ENCODE peak calls at places on chromosome 4, in nine cellular contexts. W is epithelial cell of esophagus, B is GM06990, F is GM10248, L is type B pancreatic cell, Y is brain microvascular endothelial cell, S is GM23338, V is AG09309, T is body of pancreas. C is an unnamed sample.

GRCh38 chr4:111849726-111850284 is 295.4 kb upstream of the FAM241A start:
- DNase-seq in W (peak; percentile 54), F (no peak), S (no peak), V (no peak), L (no peak), Y (no peak), T (no peak), B (no peak), C (no peak)

GRCh38 chr4:188701952-188702351 is 562.7 kb downstream of the TRIML1 start:
- DNase-seq in T (no peak), W (no peak), Y (no peak), B (no peak), V (no peak), S (no peak), F (no peak), L (no peak), C (no peak)

GRCh38 chr4:88600129-88600849 is 8.0 kb downstream of the HERC3 start:
- DNase-seq in V (peak; percentile 85), W (peak; percentile 79), T (no peak), S (no peak), F (no peak), Y (peak; percentile 32), B (no peak), L (no peak), C (no peak)

GRCh38 chr4:5993876-5994811 is 24.1 kb downstream of the C4orf50 start:
- DNase-seq in S (no peak), W (no peak), B (no peak), L (no peak), F (no peak), T (no peak), V (no peak), Y (no peak), C (no peak)

GRCh38 chr4:169795585-169795984 is 37.8 kb upstream of the HPF1 start:
- DNase-seq in V (no peak), T (no peak), B (no peak), S (peak; percentile 24), L (no peak), W (peak; percentile 65), F (no peak), Y (no peak), C (no peak)

GRCh38 chr4:120557372-120557771 is 365.2 kb downstream of the PRDM5 start:
- DNase-seq in V (no peak), W (peak; percentile 11), L (no peak), F (no peak), Y (peak; percentile 38), S (no peak), T (no peak), B (no peak), C (no peak)

GRCh38 chr4:85114526-85114925 is 148.0 kb upstream of the WDFY3 start:
- DNase-seq in T (no peak), W (peak; percentile 36), B (no peak), Y (no peak), F (no peak), V (no peak), L (no peak), S (no peak), C (no peak)

GRCh38 chr4:183100827-183101226 is 1.8 kb downstream of the WWC2 start:
- DNase-seq in T (peak; percentile 35), L (no peak), V (no peak), W (peak; percentile 22), Y (no peak), S (no peak), F (no peak), B (no peak), C (no peak)

GRCh38 chr4:88242144-88242543 is 42.2 kb downstream of the PPM1K start:
- DNase-seq in W (peak; percentile 7), S (no peak), L (no peak), Y (no peak), F (no peak), T (no peak), V (no peak), B (no peak), C (no peak)

GRCh38 chr4:52659016-52659721 is at the start of gene USP46:
- DNase-seq in Y (peak; percentile 54), F (peak; percentile 92), T (peak; percentile 83), B (peak; percentile 84), W (peak; percentile 82), S (peak; percentile 79), V (no peak), L (peak; percentile 78), C (no peak)

GRCh38 chr4:47418147-47418546 is 45.4 kb downstream of the COMMD8 start:
- DNase-seq in V (no peak), S (no peak), W (no peak), T (no peak), L (no peak), B (no peak), F (no peak), Y (no peak), C (no peak)

GRCh38 chr4:165502919-165503907 is 124.4 kb downstream of the CPE start:
- DNase-seq in Y (peak; percentile 17), V (no peak), S (no peak), B (no peak), L (no peak), T (no peak), W (peak; percentile 47), F (peak; percentile 14), C (no peak)

GRCh38 chr4:155837203-155837796 is 28.8 kb downstream of the ASIC5 start:
- DNase-seq in W (no peak), V (no peak), Y (no peak), F (no peak), B (no peak), T (no peak), L (no peak), S (no peak), C (no peak)

GRCh38 chr4:176340871-176341685 is 21.3 kb downstream of the SPCS3 start:
- DNase-seq in L (no peak), W (peak; percentile 50), B (peak; percentile 30), T (no peak), S (peak; percentile 57), Y (peak; percentile 22), F (peak; percentile 28), V (no peak), C (no peak)

DNA sequence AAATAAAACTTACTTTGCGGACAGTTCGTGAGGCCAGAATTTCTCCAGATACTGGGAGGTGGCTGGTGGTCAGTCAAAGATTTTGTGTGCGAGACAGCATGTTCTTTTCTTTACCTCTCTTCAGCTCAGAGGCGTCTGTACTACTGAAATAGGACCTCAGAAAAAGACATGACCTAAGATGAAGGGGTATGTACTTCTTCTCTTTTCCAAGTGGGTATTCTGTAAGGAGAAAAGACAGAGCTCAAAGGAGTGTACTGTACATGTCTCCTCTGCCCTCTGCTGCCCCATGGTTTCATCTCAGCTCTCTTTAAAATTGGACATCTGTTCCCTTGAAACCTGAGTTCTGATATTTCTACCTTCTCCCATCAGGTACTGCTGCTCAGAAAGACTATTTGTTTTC is 38.1 kb downstream of the SEPTIN11 start:
- DNase-seq in V (no peak), L (no peak), W (no peak), S (no peak), F (no peak), Y (no peak), T (no peak), B (no peak), C (no peak)
- TF ChIP-seq CTCF in V (no peak), L (no peak), W (no peak), S (no peak), F (no peak), Y (no peak), T (peak; percentile 13), B (no peak), C (peak; percentile 56)

GRCh38 chr4:60461551-60461950 is 738.6 kb upstream of the ADGRL3 start:
- DNase-seq in T (no peak), V (no peak), L (no peak), B (no peak), F (no peak), Y (no peak), S (no peak), W (no peak), C (no peak)

DNA sequence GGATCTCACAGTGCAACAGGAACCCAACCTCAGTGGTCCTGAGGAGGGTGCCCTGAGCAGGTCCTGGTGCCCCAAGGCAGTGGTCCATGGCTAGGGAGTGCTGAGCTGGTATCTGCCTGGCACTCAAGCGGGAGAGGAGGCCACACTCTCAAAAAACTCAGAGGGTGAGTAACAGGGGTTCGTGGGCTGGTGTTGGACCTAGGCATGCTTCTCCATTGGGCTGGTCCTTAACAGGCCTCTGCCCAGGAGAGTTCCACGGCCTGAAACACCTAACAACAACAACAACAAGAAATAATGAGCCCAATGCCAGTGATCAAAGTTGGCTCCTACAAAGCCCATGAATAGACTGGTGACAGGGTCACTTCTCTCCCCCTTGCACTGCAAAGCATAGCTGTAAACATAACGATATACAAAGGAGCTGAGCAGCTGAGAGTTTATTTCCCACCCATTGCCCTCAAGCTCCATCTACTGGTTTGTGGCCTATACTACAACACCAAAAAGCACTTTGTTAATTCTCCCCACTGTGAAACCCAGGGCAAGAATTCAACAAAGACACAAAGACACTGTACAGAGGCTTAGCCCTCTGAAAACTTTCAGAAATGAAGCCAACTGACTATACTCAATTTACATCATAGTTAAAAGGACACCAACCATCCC is 736.2 kb upstream of the ADGRL3 start:
- DNase-seq in B (no peak), S (peak; percentile 61), W (peak; percentile 49), L (no peak), F (no peak), T (no peak), V (no peak), Y (peak; percentile 4), C (no peak)
- TF ChIP-seq CTCF in B (peak; percentile 27), S (peak; percentile 59), W (peak; percentile 89), L (peak; percentile 32), F (no peak), T (peak; percentile 33), V (peak; percentile 60), Y (peak; percentile 69), C (peak; percentile 51)

GRCh38 chr4:37803348-37803973 is 23.0 kb upstream of the PGM2 start:
- DNase-seq in W (peak; percentile 65), L (no peak), Y (no peak), T (no peak), B (no peak), F (peak; percentile 33), S (peak; percentile 62), V (peak; percentile 45), C (no peak)
- TF ChIP-seq CTCF in W (peak; percentile 32), L (peak; percentile 77), Y (peak; percentile 28), T (peak; percentile 64), B (peak; percentile 48), F (no peak), S (peak; percentile 66), V (peak; percentile 36), C (peak; percentile 91)

GRCh38 chr4:15043922-15044321 is 41.6 kb downstream of the CPEB2 start:
- DNase-seq in V (no peak), S (no peak), T (no peak), B (no peak), L (no peak), F (no peak), Y (no peak), W (no peak), C (no peak)

GRCh38 chr4:15037923-15038541 is 35.8 kb downstream of the CPEB2 start:
- DNase-seq in W (no peak), V (no peak), Y (no peak), S (no peak), L (no peak), T (no peak), B (no peak), F (no peak), C (no peak)

GRCh38 chr4:15040916-15041463 is 38.7 kb downstream of the CPEB2 start:
- DNase-seq in S (peak; percentile 3), T (no peak), V (no peak), F (no peak), Y (no peak), L (no peak), W (no peak), B (no peak), C (no peak)

GRCh38 chr4:15042529-15043167 is 40.4 kb downstream of the CPEB2 start:
- DNase-seq in V (no peak), F (no peak), T (no peak), W (peak; percentile 32), Y (no peak), L (no peak), B (no peak), S (no peak), C (no peak)

GRCh38 chr4:15043226-15043625 is 40.9 kb downstream of the CPEB2 start:
- DNase-seq in L (no peak), S (peak; percentile 27), V (no peak), B (no peak), W (peak; percentile 21), F (no peak), T (no peak), Y (no peak), C (no peak)
- TF ChIP-seq CTCF in L (peak; percentile 23), S (peak; percentile 50), V (peak; percentile 4), B (no peak), W (peak; percentile 33), F (no peak), T (no peak), Y (peak; percentile 42), C (peak; percentile 73)